ENCODE peak calls at places on chromosome X, in seven cellular contexts. W is mesenchymal stem cell, K is stomach, R is adipocyte, O is right lobe of liver, N is heart right ventricle, Q is gastrocnemius medialis. G is an unnamed sample.

GRCh38 chrX:81114757-81115156 is 87.0 kb downstream of the HMGN5 start:
- DNase-seq in W (no peak), K (no peak), R (no peak), O (no peak), N (no peak), Q (no peak), G (no peak)

GRCh38 chrX:83845397-83845796 is 15.5 kb upstream of the CYLC1 start:
- DNase-seq in W (peak; percentile 7), K (no peak), R (peak; percentile 60), O (no peak), N (no peak), Q (no peak), G (no peak)

GRCh38 chrX:136200466-136200865 is 50.7 kb downstream of the MAP7D3 start:
- DNase-seq in W (peak; percentile 58), K (no peak), R (peak; percentile 55), O (no peak), N (no peak), Q (no peak), G (no peak)

GRCh38 chrX:138858946-138859345 is 147.4 kb upstream of the FGF13 start:
- DNase-seq in W (peak; percentile 0), K (no peak), R (no peak), O (no peak), N (no peak), Q (no peak), G (no peak)

GRCh38 chrX:112058766-112059165 is 23.8 kb downstream of the TRPC5 start:
- DNase-seq in W (no peak), K (no peak), R (no peak), O (no peak), N (no peak), Q (no peak), G (no peak)

GRCh38 chrX:45743906-45744625 is 543.4 kb upstream of the DIPK2B start:
- DNase-seq in W (peak; percentile 10), K (no peak), R (no peak), O (no peak), N (no peak), Q (no peak), G (no peak)

GRCh38 chrX:465418-465817 is 78.7 kb upstream of the PPP2R3B start:
- DNase-seq in W (no peak), K (no peak), R (no peak), O (no peak), N (no peak), Q (no peak), G (no peak)

GRCh38 chrX:26522501-26522900 is 306.5 kb downstream of the MAGEB5 start:
- DNase-seq in W (no peak), K (no peak), R (no peak), O (no peak), N (no peak), Q (no peak), G (no peak)

GRCh38 chrX:152735860-152736511 is 2.4 kb downstream of the MAGEA12 start:
- DNase-seq in W (no peak), K (no peak), R (no peak), O (peak; percentile 2), N (no peak), Q (no peak), G (no peak)

GRCh38 chrX:132488819-132489255 is at the start of gene MBNL3:
- DNase-seq in W (peak; percentile 56), K (peak; percentile 59), R (peak; percentile 63), O (peak; percentile 64), N (peak; percentile 40), Q (peak; percentile 16), G (peak; percentile 62)

GRCh38 chrX:97692575-97692974 is 808.9 kb downstream of the RPA4 start:
- DNase-seq in W (no peak), K (no peak), R (no peak), O (no peak), N (no peak), Q (no peak), G (no peak)

GRCh38 chrX:13692771-13693231 is 3.9 kb downstream of the RAB9A start:
- DNase-seq in W (no peak), K (no peak), R (no peak), O (no peak), N (no peak), Q (no peak), G (no peak)

GRCh38 chrX:13691845-13692334 is 3.0 kb downstream of the RAB9A start:
- DNase-seq in W (no peak), K (no peak), R (no peak), O (no peak), N (no peak), Q (no peak), G (no peak)

GRCh38 chrX:13688772-13689518 is at the start of gene RAB9A:
- DNase-seq in W (peak; percentile 79), K (peak; percentile 88), R (peak; percentile 86), O (peak; percentile 90), N (peak; percentile 89), Q (peak; percentile 68), G (peak; percentile 92)

GRCh38 chrX:13689519-13690211 is 737 bp downstream of the RAB9A start:
- DNase-seq in W (peak; percentile 47), K (no peak), R (peak; percentile 51), O (no peak), N (no peak), Q (no peak), G (no peak)

GRCh38 chrX:13690836-13691235 is 1.9 kb downstream of the RAB9A start:
- DNase-seq in W (no peak), K (no peak), R (peak; percentile 16), O (no peak), N (no peak), Q (no peak), G (no peak)
- H3K4me3 ChIP-seq in W (no peak overlapping the region), K (peak overlapping the region; percentile 60), R (peak overlapping the region; percentile 98), O (no peak overlapping the region), N (peak overlapping the region; percentile 77), Q (peak overlapping the region; percentile 74), G (peak overlapping the region; percentile 58)

DNA sequence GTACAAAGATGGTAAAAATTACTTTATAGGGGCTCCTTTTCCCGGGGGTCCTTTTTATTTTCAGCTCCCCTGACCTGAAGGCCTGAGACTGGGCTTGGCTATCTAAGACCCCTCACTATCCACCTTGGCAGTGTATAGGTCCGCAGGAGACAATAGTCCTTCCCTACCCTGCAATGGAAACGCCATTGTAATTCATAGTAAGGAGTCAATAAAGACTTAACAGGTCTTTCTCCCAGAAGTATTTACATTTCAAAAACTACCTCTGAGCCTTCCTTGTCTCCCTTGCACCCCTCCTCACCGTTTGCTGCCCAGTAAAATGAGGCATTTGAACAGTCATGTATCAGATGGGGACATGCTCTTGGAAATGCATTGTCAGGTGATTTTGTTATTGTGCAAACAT is 401.2 kb upstream of the CNKSR2 start:
- DNase-seq in W (no peak), K (no peak), R (no peak), O (no peak), N (no peak), Q (no peak), G (no peak)
- H3K4me3 ChIP-seq in W (no peak overlapping the region), K (no peak overlapping the region), R (no peak overlapping the region), O (no peak overlapping the region), N (no peak overlapping the region), Q (no peak overlapping the region), G (no peak overlapping the region)

GRCh38 chrX:11784543-11784942 is 26.5 kb downstream of the MSL3 start:
- DNase-seq in W (no peak), K (no peak), R (no peak), O (no peak), N (no peak), Q (no peak), G (no peak)

GRCh38 chrX:11791090-11791489 is 33.1 kb downstream of the MSL3 start:
- DNase-seq in W (no peak), K (no peak), R (no peak), O (no peak), N (no peak), Q (no peak), G (no peak)

GRCh38 chrX:11789809-11790208 is 31.8 kb downstream of the MSL3 start:
- DNase-seq in W (no peak), K (no peak), R (no peak), O (no peak), N (no peak), Q (no peak), G (no peak)

GRCh38 chrX:11787564-11787963 is 29.5 kb downstream of the MSL3 start:
- DNase-seq in W (peak; percentile 26), K (peak; percentile 40), R (peak; percentile 65), O (peak; percentile 34), N (peak; percentile 41), Q (peak; percentile 11), G (peak; percentile 58)

GRCh38 chrX:11786862-11787261 is 28.8 kb downstream of the MSL3 start:
- DNase-seq in W (peak; percentile 38), K (no peak), R (peak; percentile 8), O (no peak), N (no peak), Q (no peak), G (no peak)
- H3K4me3 ChIP-seq in W (no peak overlapping the region), K (no peak overlapping the region), R (peak overlapping the region; percentile 71), O (no peak overlapping the region), N (no peak overlapping the region), Q (peak overlapping the region; percentile 24), G (no peak overlapping the region)

GRCh38 chrX:40167240-40168182 is 69.8 kb upstream of the BCOR start:
- DNase-seq in W (peak; percentile 57), K (no peak), R (no peak), O (peak; percentile 31), N (no peak), Q (no peak), G (peak; percentile 53)

GRCh38 chrX:40170830-40171512 is 73.2 kb upstream of the BCOR start:
- DNase-seq in W (peak; percentile 69), K (no peak), R (peak; percentile 29), O (no peak), N (peak; percentile 24), Q (no peak), G (peak; percentile 37)

GRCh38 chrX:40168183-40169015 is 70.6 kb upstream of the BCOR start:
- DNase-seq in W (no peak), K (no peak), R (no peak), O (peak; percentile 17), N (no peak), Q (no peak), G (no peak)

GRCh38 chrX:40171513-40172168 is 73.9 kb upstream of the BCOR start:
- DNase-seq in W (peak; percentile 86), K (no peak), R (peak; percentile 61), O (no peak), N (peak; percentile 35), Q (no peak), G (peak; percentile 27)

DNA sequence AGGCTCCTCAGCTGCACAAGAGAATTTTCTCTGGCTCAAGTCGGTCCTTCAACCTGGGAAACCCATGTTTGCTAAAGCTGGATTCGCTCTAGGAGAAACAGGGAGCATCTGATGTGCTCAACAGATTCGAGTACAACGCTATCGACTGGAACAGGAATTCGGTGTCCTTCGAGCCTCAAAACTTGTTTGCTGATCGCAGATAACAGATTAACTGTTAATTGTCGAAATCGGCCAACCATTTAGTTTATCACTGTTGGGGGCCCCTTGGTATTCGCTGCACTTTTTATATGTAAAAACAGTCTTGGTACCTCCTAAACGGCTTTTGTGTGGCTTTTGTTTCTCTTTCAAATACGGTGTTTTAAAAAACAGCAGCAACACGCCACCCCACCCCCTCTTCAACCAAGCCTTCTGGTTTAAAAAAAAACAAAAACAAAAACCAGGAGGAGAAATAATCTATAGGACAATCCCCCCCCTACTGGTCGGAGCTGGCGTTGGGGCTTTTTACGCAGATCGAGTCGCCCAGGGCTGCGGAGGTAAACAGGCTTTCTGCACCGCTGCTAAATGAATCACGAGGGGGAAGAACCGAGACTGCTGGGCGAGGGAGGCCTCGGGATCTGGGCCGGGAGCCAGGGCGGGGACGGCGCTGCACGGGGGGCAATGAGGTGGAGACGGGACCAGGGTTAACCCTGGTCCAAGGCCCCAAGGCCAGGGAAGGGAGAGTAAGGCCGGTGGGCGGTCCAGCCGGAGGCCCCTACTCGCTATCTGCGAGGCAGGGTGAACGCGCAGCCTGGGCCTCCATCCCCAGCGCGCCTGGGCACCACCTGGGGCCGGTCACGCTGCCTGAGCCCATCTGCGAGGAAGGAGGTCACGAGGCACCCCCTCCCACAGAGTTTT is 71.7 kb upstream of the BCOR start:
- DNase-seq in W (peak; percentile 93), K (peak; percentile 74), R (peak; percentile 81), O (peak; percentile 53), N (no peak), Q (no peak), G (peak; percentile 79)
- H3K4me3 ChIP-seq in W (no peak overlapping the region), K (no peak overlapping the region), R (no peak overlapping the region), O (no peak overlapping the region), N (peak overlapping the region; percentile 19), Q (peak overlapping the region; percentile 2), G (no peak overlapping the region)

G was measured in colonic mucosa.